ENCODE peak calls at places on chromosomes 16 and 17, in eight cellular contexts. S, D, O, Q, U, M, X and Y are unnamed samples.

GRCh38 chr17:80649672-80650338 is 105.2 kb downstream of the RPTOR start:
- DNase-seq in U (peak; percentile 45), X (peak; percentile 91), O (peak; percentile 55), M (peak; percentile 92), D (peak; percentile 53), S (peak; percentile 66), Q (peak; percentile 63), Y (peak; percentile 74)

GRCh38 chr17:80441133-80441578 is 26.2 kb downstream of the ENDOV start:
- DNase-seq in Q (no peak), D (peak; percentile 86), M (peak; percentile 36), U (no peak), X (no peak), O (no peak), S (peak; percentile 73), Y (no peak)

GRCh38 chr17:56642424-56642823 is 48.9 kb downstream of the NOG start:
- DNase-seq in D (no peak), O (no peak), X (no peak), Q (no peak), M (no peak), S (no peak), U (no peak), Y (no peak)

GRCh38 chr16:8236816-8237215 is 353.5 kb downstream of the TMEM114 start:
- DNase-seq in M (no peak), D (no peak), S (no peak), U (no peak), Q (no peak), X (no peak), O (no peak), Y (no peak)

GRCh38 chr16:2879854-2880508 is 3.0 kb upstream of the FLYWCH2 start:
- DNase-seq in X (peak; percentile 49), D (peak; percentile 39), M (no peak), S (no peak), O (no peak), U (no peak), Q (no peak), Y (no peak)

GRCh38 chr17:17811381-17812210 is 25.2 kb downstream of the SREBF1 start:
- DNase-seq in S (no peak), M (no peak), U (no peak), O (no peak), X (no peak), Q (no peak), D (peak; percentile 54), Y (no peak)

GRCh38 chr17:81169870-81170309 is 3.9 kb upstream of the AATK start:
- DNase-seq in O (no peak), M (no peak), U (no peak), D (no peak), Q (no peak), S (no peak), X (peak; percentile 1), Y (no peak)

GRCh38 chr17:9308069-9308468 is 267.6 kb downstream of the STX8 start:
- DNase-seq in Q (no peak), S (no peak), M (no peak), X (no peak), D (no peak), U (no peak), O (no peak), Y (no peak)

GRCh38 chr16:72415379-72415778 is 243.4 kb upstream of the PMFBP1 start:
- DNase-seq in D (no peak), O (no peak), X (no peak), Q (no peak), U (no peak), S (no peak), M (no peak), Y (no peak)

GRCh38 chr17:17740627-17741237 is 59.5 kb downstream of the RAI1 start:
- DNase-seq in X (no peak), D (no peak), S (peak; percentile 73), O (no peak), Q (no peak), U (no peak), M (no peak), Y (no peak)

GRCh38 chr16:3954411-3954921 is 74.0 kb upstream of the CREBBP start:
- DNase-seq in S (no peak), D (no peak), Q (no peak), U (no peak), M (peak; percentile 57), X (peak; percentile 61), O (no peak), Y (no peak)

GRCh38 chr17:64180089-64180488 is 50.1 kb upstream of the ERN1 start:
- DNase-seq in M (peak; percentile 58), X (no peak), D (no peak), Q (no peak), O (no peak), U (no peak), S (no peak), Y (no peak)

GRCh38 chr16:49739381-49739780 is 116.5 kb downstream of the ZNF423 start:
- DNase-seq in S (no peak), X (no peak), D (no peak), Q (peak; percentile 21), U (no peak), O (no peak), M (no peak), Y (no peak)

GRCh38 chr16:278863-279366 is 1.5 kb upstream of the ARHGDIG start:
- DNase-seq in S (no peak), X (no peak), O (no peak), U (no peak), M (peak; percentile 17), D (peak; percentile 75), Q (no peak), Y (no peak)

GRCh38 chr17:81250286-81251090 is 11.4 kb downstream of the NDUFAF8 start:
- DNase-seq in X (peak; percentile 76), D (no peak), Q (no peak), S (no peak), O (no peak), U (no peak), M (no peak), Y (no peak)

GRCh38 chr16:68235105-68235881 is 634 bp downstream of the ESRP2 start:
- DNase-seq in D (no peak), S (no peak), O (no peak), X (peak; percentile 86), M (no peak), U (no peak), Q (no peak), Y (peak; percentile 73)

GRCh38 chr16:77214411-77215138 is 15.4 kb downstream of the SYCE1L start:
- DNase-seq in D (no peak), M (no peak), S (no peak), X (no peak), O (no peak), Q (no peak), U (no peak), Y (no peak)

GRCh38 chr17:7403043-7403901 is 625 bp downstream of the TMEM256 start:
- DNase-seq in X (peak; percentile 90), M (no peak), Q (peak; percentile 62), O (no peak), U (peak; percentile 39), D (peak; percentile 74), S (no peak), Y (no peak)

GRCh38 chr17:16406742-16407674 is 8.4 kb upstream of the TRPV2 start:
- DNase-seq in Q (no peak), S (no peak), M (no peak), X (peak; percentile 86), U (no peak), O (no peak), D (no peak), Y (no peak)

GRCh38 chr16:65869261-65869660 is 497.2 kb upstream of the CDH5 start:
- DNase-seq in M (no peak), O (no peak), S (no peak), Q (no peak), D (no peak), U (no peak), X (no peak), Y (no peak)
- H3K4me3 ChIP-seq in M (no peak overlapping the region), O (no peak overlapping the region), S (no peak overlapping the region), Q (no peak overlapping the region), D (no peak overlapping the region), U (no peak overlapping the region), X (no peak overlapping the region), Y (no peak overlapping the region)

DNA sequence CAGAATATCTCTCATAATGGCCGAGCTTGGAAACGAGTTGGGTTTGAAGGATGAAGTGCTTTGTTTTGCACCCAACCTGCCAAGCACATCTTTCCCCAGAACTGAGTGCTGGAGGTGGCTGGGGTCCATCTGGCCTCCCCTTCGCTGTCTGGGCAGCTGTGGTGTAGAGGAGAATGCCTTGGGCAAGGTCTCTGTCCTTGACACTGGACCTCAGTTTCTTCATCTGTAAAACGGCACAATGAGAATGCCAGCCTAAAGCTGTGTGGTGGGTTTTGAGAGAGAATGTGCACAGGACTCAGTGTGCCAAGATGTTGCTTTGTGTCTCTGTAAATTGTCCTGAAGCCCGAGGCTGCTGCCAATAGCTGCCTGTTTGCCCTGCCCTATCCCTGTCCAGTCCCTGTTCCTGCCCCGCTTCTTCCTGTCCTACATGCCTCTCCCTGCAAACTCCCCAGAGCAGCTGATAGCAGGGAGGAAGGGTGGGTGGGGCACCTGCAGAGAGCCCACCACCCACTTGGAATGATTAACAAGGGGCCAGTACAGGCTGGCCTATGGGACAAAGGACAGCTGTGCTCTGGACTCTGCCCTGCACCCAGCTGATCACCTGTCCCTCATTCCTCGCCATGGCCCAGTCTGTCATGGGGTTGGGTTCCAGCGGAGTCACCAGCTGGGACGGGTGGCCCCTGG is 15.3 kb downstream of the LASP1 start:
- DNase-seq in U (no peak), S (no peak), X (no peak), O (no peak), Q (no peak), M (no peak), D (no peak), Y (no peak)
- H3K4me3 ChIP-seq in U (no peak overlapping the region), S (no peak overlapping the region), X (no peak overlapping the region), O (no peak overlapping the region), Q (no peak overlapping the region), M (no peak overlapping the region), D (no peak overlapping the region), Y (no peak overlapping the region)

GRCh38 chr17:49494937-49495841 is at the start of gene NGFR:
- DNase-seq in X (peak; percentile 82), D (peak; percentile 79), M (peak; percentile 13), O (no peak), S (peak; percentile 71), U (no peak), Q (no peak), Y (no peak)
- H3K4me3 ChIP-seq in X (no peak within 1 kb of the TSS), D (peak within 1 kb of the TSS; percentile 68), M (peak within 1 kb of the TSS; percentile 10), O (peak within 1 kb of the TSS; percentile 19), S (peak within 1 kb of the TSS; percentile 67), U (peak within 1 kb of the TSS; percentile 22), Q (peak within 1 kb of the TSS; percentile 61), Y (peak within 1 kb of the TSS; percentile 60)

GRCh38 chr16:67200491-67200890 is 1.6 kb downstream of the ELMO3 start:
- DNase-seq in O (no peak), Q (no peak), M (no peak), X (peak; percentile 52), D (no peak), S (no peak), U (no peak), Y (peak; percentile 61)

GRCh38 chr16:67199808-67200198 is 872 bp downstream of the ELMO3 start:
- DNase-seq in X (no peak), U (no peak), Q (no peak), D (no peak), S (no peak), M (no peak), O (no peak), Y (peak; percentile 64)

GRCh38 chr16:67197704-67198103 is 1.2 kb upstream of the ELMO3 start:
- DNase-seq in S (no peak), X (peak; percentile 48), Q (no peak), M (no peak), O (no peak), D (no peak), U (no peak), Y (peak; percentile 45)

GRCh38 chr16:67198238-67198734 is 645 bp upstream of the ELMO3 start:
- DNase-seq in M (peak; percentile 29), S (no peak), U (no peak), X (peak; percentile 84), O (no peak), D (peak; percentile 82), Q (peak; percentile 64), Y (peak; percentile 79)

GRCh38 chr16:67199011-67199807 is at the start of gene ELMO3:
- DNase-seq in Q (no peak), X (peak; percentile 87), S (no peak), U (no peak), O (no peak), D (no peak), M (no peak), Y (no peak)
- H3K4me3 ChIP-seq in Q (peak within 1 kb of the TSS; percentile 78), X (peak within 1 kb of the TSS; percentile 47), S (no peak within 1 kb of the TSS), U (no peak within 1 kb of the TSS), O (no peak within 1 kb of the TSS), D (no peak within 1 kb of the TSS), M (no peak within 1 kb of the TSS), Y (peak within 1 kb of the TSS; percentile 48)